ENCODE peak calls at places on chromosome 1, in four cellular contexts. S is K562, Z is HepG2, I is GM12878. D is an unnamed sample.

GRCh38 chr1:183287191-183287675 is 101.2 kb downstream of the LAMC2 start:
- DNase-seq in S (no peak), I (no peak), Z (no peak), D (no peak)

GRCh38 chr1:44637590-44638411 is 36.5 kb downstream of the TMEM53 start:
- DNase-seq in S (peak), I (no peak), Z (no peak), D (no peak)

GRCh38 chr1:23019851-23020625 is 770 bp downstream of the KDM1A start:
- DNase-seq in I (no peak), Z (peak), S (peak), D (peak)

GRCh38 chr1:9269078-9269501 is 23.6 kb upstream of the SPSB1 start:
- DNase-seq in S (no peak), I (no peak), Z (no peak), D (no peak)

GRCh38 chr1:74842726-74843125 is 109.8 kb downstream of the TYW3 start:
- DNase-seq in S (no peak), I (no peak), Z (no peak), D (no peak)

GRCh38 chr1:205942631-205943159 is 561 bp downstream of the SLC26A9 start:
- DNase-seq in I (no peak), Z (no peak), S (no peak), D (no peak)

GRCh38 chr1:32334864-32335618 is 992 bp downstream of the MARCKSL1 start:
- DNase-seq in Z (no peak), S (peak), I (no peak), D (peak)

GRCh38 chr1:10724052-10724494 is 72.4 kb downstream of the CASZ1 start:
- DNase-seq in Z (no peak), S (no peak), I (no peak), D (no peak)

GRCh38 chr1:17586172-17586963 is 46.9 kb downstream of the ARHGEF10L start:
- DNase-seq in Z (no peak), I (no peak), S (no peak), D (peak)

GRCh38 chr1:55650449-55650848 is 435.3 kb upstream of the USP24 start:
- DNase-seq in S (no peak), I (no peak), Z (no peak), D (no peak)

GRCh38 chr1:169108897-169109560 is 2.5 kb downstream of the ATP1B1 start:
- DNase-seq in I (no peak), Z (peak), S (no peak), D (no peak)

GRCh38 chr1:186465956-186466355 is 5.0 kb upstream of the PDC start:
- DNase-seq in Z (no peak), I (no peak), S (no peak), D (no peak)

GRCh38 chr1:35175067-35176001 is 17.6 kb downstream of the SFPQ start:
- DNase-seq in I (no peak), Z (no peak), S (no peak), D (no peak)

GRCh38 chr1:14896381-14897079 is 257.0 kb upstream of the TMEM51 start:
- DNase-seq in Z (no peak), I (no peak), S (no peak), D (no peak)

GRCh38 chr1:223848536-223848935 is 2.8 kb upstream of the TP53BP2 start:
- DNase-seq in Z (no peak), I (no peak), S (no peak), D (no peak)

GRCh38 chr1:66998972-66999371 is 55.0 kb downstream of the SLC35D1 start:
- DNase-seq in Z (no peak), I (no peak), S (no peak), D (no peak)

GRCh38 chr1:119220980-119221379 is 80.5 kb upstream of the WARS2 start:
- DNase-seq in Z (no peak), S (no peak), I (no peak), D (no peak)

GRCh38 chr1:84406209-84406917 is 8.1 kb downstream of the DNASE2B start:
- DNase-seq in Z (no peak), I (no peak), S (peak), D (no peak)

GRCh38 chr1:39105841-39106765 is 80.0 kb downstream of the NDUFS5 start:
- DNase-seq in S (peak), I (no peak), Z (peak), D (peak)

GRCh38 chr1:229645296-229646050 is 19.4 kb downstream of the URB2 start:
- DNase-seq in I (no peak), S (no peak), Z (no peak), D (no peak)

GRCh38 chr1:178664278-178664677 is 60.8 kb upstream of the RALGPS2 start:
- DNase-seq in S (no peak), Z (no peak), I (peak), D (no peak)

GRCh38 chr1:185964946-185965345 is 230.8 kb downstream of the HMCN1 start:
- DNase-seq in S (no peak), I (no peak), Z (no peak), D (no peak)

GRCh38 chr1:234437423-234438171 is 41.4 kb downstream of the TARBP1 start:
- DNase-seq in Z (peak), I (no peak), S (no peak), D (no peak)

GRCh38 chr1:36947384-36947783 is 86.9 kb downstream of the GRIK3 start:
- DNase-seq in I (no peak), Z (no peak), S (no peak), D (no peak)

GRCh38 chr1:52544665-52545525 is 8.0 kb downstream of the TUT4 start:
- DNase-seq in Z (no peak), S (no peak), I (no peak), D (no peak)

GRCh38 chr1:12486401-12487005 is 131.5 kb downstream of the DHRS3 start:
- DNase-seq in Z (no peak), S (no peak), I (no peak), D (no peak)

GRCh38 chr1:212119397-212119837 is 83.9 kb downstream of the DTL start:
- DNase-seq in I (no peak), Z (no peak), S (no peak), D (no peak)

GRCh38 chr1:183567584-183567983 is 22.7 kb downstream of the NCF2 start:
- DNase-seq in S (peak), Z (no peak), I (peak), D (no peak)

GRCh38 chr1:200038987-200039848 is 11.7 kb downstream of the NR5A2 start:
- DNase-seq in S (no peak), I (no peak), Z (no peak), D (peak)

GRCh38 chr1:164772635-164773034 is 213.7 kb downstream of the PBX1 start:
- DNase-seq in S (peak), Z (no peak), I (no peak), D (no peak)
- TF ChIP-seq USF2 in S (no peak), Z (no peak), I (no peak), D (no peak)

GRCh38 chr1:72636636-72637035 is 354.3 kb upstream of the NEGR1 start:
- DNase-seq in Z (no peak), S (no peak), I (no peak), D (no peak)
- TF ChIP-seq NR2C2 in Z (no peak), S (no peak), I (no peak), D (no peak)

DNA sequence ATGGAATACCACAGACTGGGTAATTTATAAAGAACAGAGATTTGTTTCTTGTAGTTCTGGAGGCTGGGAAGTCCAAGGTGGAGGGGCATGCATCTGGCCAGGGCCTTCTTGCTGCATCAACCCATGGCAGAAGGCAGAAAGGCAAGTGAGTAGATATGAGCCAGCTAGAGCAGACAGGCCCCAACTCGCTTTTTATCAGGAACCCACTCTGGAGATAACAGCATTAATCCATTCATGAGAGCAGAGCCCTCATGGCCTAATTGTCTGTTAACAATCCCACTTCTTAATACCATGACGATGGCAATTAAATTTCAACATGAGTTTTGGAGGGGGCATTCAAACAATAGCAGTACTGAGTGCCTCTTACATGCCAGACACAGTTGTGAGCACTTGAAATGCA is 87.2 kb upstream of the SOX13 start:
- DNase-seq in Z (no peak), I (no peak), S (no peak), D (no peak)
- TF ChIP-seq USF2 in Z (no peak), I (no peak), S (no peak), D (no peak)

DNA sequence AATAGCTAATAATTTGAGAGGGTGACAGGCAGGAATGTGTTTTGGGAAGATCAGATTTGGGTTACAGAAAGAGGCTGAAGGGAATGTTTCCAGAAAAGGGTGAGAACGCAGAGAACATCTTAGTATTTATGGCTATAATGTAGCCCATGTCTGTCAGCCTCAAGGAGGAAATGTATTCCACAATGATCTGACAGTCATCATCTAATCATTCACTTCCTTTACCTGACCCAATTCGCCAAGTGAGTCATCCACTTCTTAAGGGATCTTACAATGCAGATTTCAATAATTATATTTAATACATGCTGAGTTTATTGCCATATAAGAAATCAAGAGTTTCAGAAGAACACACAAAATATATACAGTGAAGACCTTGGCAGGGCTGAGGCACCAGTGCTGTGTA is 10.8 kb downstream of the TRIM45 start:
- DNase-seq in Z (no peak), S (no peak), I (no peak), D (no peak)
- TF ChIP-seq NR2C2 in Z (no peak), S (no peak), I (no peak), D (no peak)

DNA sequence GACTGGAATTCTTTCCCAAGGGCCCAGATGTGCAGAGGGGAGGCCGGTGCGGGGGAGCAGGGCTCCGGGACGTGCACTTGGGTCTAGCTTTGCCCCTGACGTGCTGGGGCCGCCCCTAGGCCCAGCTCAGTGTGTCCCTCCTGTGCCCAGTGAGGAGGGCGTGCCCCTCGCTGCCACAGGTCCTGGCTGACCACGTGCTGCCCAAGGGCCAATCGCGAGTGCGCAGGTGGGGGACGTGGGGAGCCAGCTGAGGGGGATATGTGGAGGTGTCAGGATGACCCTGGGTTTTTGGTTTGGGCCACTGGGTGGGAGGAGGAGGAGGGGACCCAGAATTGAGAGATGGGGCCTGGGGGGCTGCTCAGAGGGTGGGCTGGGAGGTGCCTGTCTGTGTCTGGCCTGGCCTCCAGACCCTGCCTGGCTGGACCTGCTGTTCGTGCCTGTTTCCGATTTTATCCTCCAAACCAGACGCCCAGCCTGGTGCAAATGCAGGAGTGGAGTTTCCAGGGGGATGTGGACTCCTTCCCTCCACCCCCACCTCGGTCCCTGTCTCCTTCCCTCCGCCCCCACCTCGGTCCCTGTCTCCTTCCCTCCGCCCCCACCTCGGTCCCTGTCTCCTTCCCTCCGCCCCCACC is 6.1 kb upstream of the RNF223 start:
- DNase-seq in Z (peak), I (no peak), S (peak), D (peak)
- TF ChIP-seq USF2 in Z (peak), I (peak), S (peak), D (peak)

GRCh38 chr1:203054184-203054583 is 27.9 kb downstream of the PPFIA4 start:
- DNase-seq in S (no peak), Z (no peak), I (no peak), D (no peak)

GRCh38 chr1:203052556-203053059 is 26.3 kb downstream of the PPFIA4 start:
- DNase-seq in Z (no peak), I (no peak), S (no peak), D (no peak)

GRCh38 chr1:203049576-203050180 is 23.4 kb downstream of the PPFIA4 start:
- DNase-seq in Z (no peak), I (no peak), S (no peak), D (no peak)

GRCh38 chr1:203049077-203049476 is 22.8 kb downstream of the PPFIA4 start:
- DNase-seq in I (no peak), S (no peak), Z (no peak), D (no peak)

DNA sequence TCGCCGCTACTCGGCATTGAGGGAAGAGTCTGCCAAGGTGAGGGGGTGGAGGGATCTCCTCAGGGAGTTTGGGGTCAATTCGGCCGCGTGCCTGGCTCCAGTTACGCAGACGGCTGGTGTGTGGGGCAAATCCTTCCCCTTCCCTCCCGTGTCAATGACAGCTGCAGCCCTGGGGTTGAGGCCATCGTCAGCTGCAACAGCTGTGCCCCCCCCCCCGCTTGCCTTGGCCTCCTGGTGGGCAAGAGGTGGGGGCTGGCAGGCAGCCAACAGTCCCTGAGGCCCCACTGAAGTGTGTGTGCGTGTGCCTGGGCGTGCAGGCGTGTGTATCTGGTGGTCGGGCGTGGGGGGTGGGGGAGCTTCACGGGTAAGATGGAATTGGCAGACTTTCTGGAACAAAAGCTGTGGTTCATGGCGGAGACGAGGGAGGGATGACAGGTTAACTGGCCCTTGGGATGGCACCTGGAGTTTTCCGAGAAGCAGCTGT is 25.6 kb downstream of the PPFIA4 start:
- DNase-seq in Z (no peak), I (no peak), S (no peak), D (no peak)
- TF ChIP-seq NR2C2 in Z (no peak), I (no peak), S (no peak), D (no peak)

D was measured in WTC11.